ENCODE peak calls at places on chromosomes 2 and 18, in eight cellular contexts. One of them, this sample, is unnamed.

GRCh38 chr2:169093535-169093934 is 24.2 kb downstream of the DHRS9 start:
- DNase-seq in H9: no peak
- DNase-seq in fibroblast of lung: no peak
- DNase-seq in psoas muscle: no peak
- DNase-seq in uterus: no peak
- DNase-seq in PC-3: no peak
- DNase-seq in MM.1S: no peak
- DNase-seq in colonic mucosa: no peak
- DNase-seq in this sample: no peak

GRCh38 chr2:42474765-42475454 is 18.9 kb downstream of the KCNG3 start:
- DNase-seq in H9: no peak
- DNase-seq in fibroblast of lung: no peak
- DNase-seq in psoas muscle: no peak
- DNase-seq in uterus: no peak
- DNase-seq in PC-3: no peak
- DNase-seq in MM.1S: peak; percentile 62
- DNase-seq in colonic mucosa: no peak
- DNase-seq in this sample: no peak

GRCh38 chr2:151410485-151410833 is 757 bp downstream of the RIF1 start:
- DNase-seq in H9: no peak
- DNase-seq in fibroblast of lung: peak; percentile 25
- DNase-seq in psoas muscle: no peak
- DNase-seq in uterus: no peak
- DNase-seq in PC-3: peak; percentile 17
- DNase-seq in MM.1S: peak; percentile 69
- DNase-seq in colonic mucosa: peak; percentile 60
- DNase-seq in this sample: peak; percentile 59

GRCh38 chr2:35104306-35104705 is 1251.3 kb upstream of the CRIM1 start:
- DNase-seq in H9: no peak
- DNase-seq in fibroblast of lung: no peak
- DNase-seq in psoas muscle: no peak
- DNase-seq in uterus: no peak
- DNase-seq in PC-3: no peak
- DNase-seq in MM.1S: no peak
- DNase-seq in colonic mucosa: no peak
- DNase-seq in this sample: no peak

GRCh38 chr2:177393381-177393780 is 808 bp downstream of the AGPS start:
- DNase-seq in H9: no peak
- DNase-seq in fibroblast of lung: peak; percentile 22
- DNase-seq in psoas muscle: no peak
- DNase-seq in uterus: no peak
- DNase-seq in PC-3: peak; percentile 62
- DNase-seq in MM.1S: peak; percentile 12
- DNase-seq in colonic mucosa: peak; percentile 57
- DNase-seq in this sample: no peak

GRCh38 chr2:237073552-237073951 is 12.1 kb upstream of the COPS8 start:
- DNase-seq in H9: no peak
- DNase-seq in fibroblast of lung: peak; percentile 91
- DNase-seq in psoas muscle: no peak
- DNase-seq in uterus: no peak
- DNase-seq in PC-3: peak; percentile 57
- DNase-seq in MM.1S: no peak
- DNase-seq in colonic mucosa: no peak
- DNase-seq in this sample: no peak

GRCh38 chr2:99153921-99154604 is 679 bp downstream of the TSGA10 start:
- DNase-seq in H9: no peak
- DNase-seq in fibroblast of lung: peak; percentile 21
- DNase-seq in psoas muscle: no peak
- DNase-seq in uterus: no peak
- DNase-seq in PC-3: peak; percentile 18
- DNase-seq in MM.1S: peak; percentile 12
- DNase-seq in colonic mucosa: no peak
- DNase-seq in this sample: no peak

GRCh38 chr2:67209107-67209506 is 188.0 kb upstream of the ETAA1 start:
- DNase-seq in H9: no peak
- DNase-seq in fibroblast of lung: no peak
- DNase-seq in psoas muscle: no peak
- DNase-seq in uterus: no peak
- DNase-seq in PC-3: no peak
- DNase-seq in MM.1S: no peak
- DNase-seq in colonic mucosa: no peak
- DNase-seq in this sample: peak; percentile 41

GRCh38 chr2:120611961-120612360 is 123.7 kb upstream of the GLI2 start:
- DNase-seq in H9: no peak
- DNase-seq in fibroblast of lung: no peak
- DNase-seq in psoas muscle: peak; percentile 29
- DNase-seq in uterus: no peak
- DNase-seq in PC-3: no peak
- DNase-seq in MM.1S: no peak
- DNase-seq in colonic mucosa: no peak
- DNase-seq in this sample: no peak

GRCh38 chr18:48219429-48220145 is 189.6 kb downstream of the ZBTB7C start:
- DNase-seq in H9: no peak
- DNase-seq in fibroblast of lung: no peak
- DNase-seq in psoas muscle: peak; percentile 51
- DNase-seq in uterus: no peak
- DNase-seq in PC-3: no peak
- DNase-seq in MM.1S: no peak
- DNase-seq in colonic mucosa: no peak
- DNase-seq in this sample: no peak
- TF ChIP-seq CTCF in H9: peak; percentile 21
- TF ChIP-seq CTCF in fibroblast of lung: no peak
- TF ChIP-seq CTCF in psoas muscle: no peak
- TF ChIP-seq CTCF in uterus: no peak
- TF ChIP-seq CTCF in PC-3: no peak
- TF ChIP-seq CTCF in MM.1S: no peak
- TF ChIP-seq CTCF in colonic mucosa: no peak
- TF ChIP-seq CTCF in this sample: no peak

GRCh38 chr2:148933456-148933855 is 58.4 kb downstream of the KIF5C start:
- DNase-seq in H9: no peak
- DNase-seq in fibroblast of lung: no peak
- DNase-seq in psoas muscle: no peak
- DNase-seq in uterus: no peak
- DNase-seq in PC-3: no peak
- DNase-seq in MM.1S: no peak
- DNase-seq in colonic mucosa: no peak
- DNase-seq in this sample: no peak
- H3K27me3 ChIP-seq in H9: no peaks in the 10 kb centered on the region
- H3K27me3 ChIP-seq in fibroblast of lung: no peaks in the 10 kb centered on the region
- H3K27me3 ChIP-seq in psoas muscle: no peaks in the 10 kb centered on the region
- H3K27me3 ChIP-seq in uterus: no peaks in the 10 kb centered on the region
- H3K27me3 ChIP-seq in PC-3: no peaks in the 10 kb centered on the region
- H3K27me3 ChIP-seq in MM.1S: no peaks in the 10 kb centered on the region
- H3K27me3 ChIP-seq in colonic mucosa: no peaks in the 10 kb centered on the region
- H3K27me3 ChIP-seq in this sample: no peaks in the 10 kb centered on the region

GRCh38 chr18:24414349-24415003 is 12.0 kb upstream of the IMPACT start:
- DNase-seq in H9: no peak
- DNase-seq in fibroblast of lung: no peak
- DNase-seq in psoas muscle: no peak
- DNase-seq in uterus: no peak
- DNase-seq in PC-3: no peak
- DNase-seq in MM.1S: peak; percentile 8
- DNase-seq in colonic mucosa: no peak
- DNase-seq in this sample: no peak

GRCh38 chr18:24413148-24413547 is 13.3 kb upstream of the IMPACT start:
- DNase-seq in H9: peak; percentile 56
- DNase-seq in fibroblast of lung: no peak
- DNase-seq in psoas muscle: no peak
- DNase-seq in uterus: no peak
- DNase-seq in PC-3: peak; percentile 25
- DNase-seq in MM.1S: no peak
- DNase-seq in colonic mucosa: no peak
- DNase-seq in this sample: no peak

GRCh38 chr18:24420551-24420950 is 5.9 kb upstream of the IMPACT start:
- DNase-seq in H9: no peak
- DNase-seq in fibroblast of lung: no peak
- DNase-seq in psoas muscle: no peak
- DNase-seq in uterus: no peak
- DNase-seq in PC-3: no peak
- DNase-seq in MM.1S: no peak
- DNase-seq in colonic mucosa: no peak
- DNase-seq in this sample: no peak

GRCh38 chr18:24421831-24422230 is 4.6 kb upstream of the IMPACT start:
- DNase-seq in H9: no peak
- DNase-seq in fibroblast of lung: no peak
- DNase-seq in psoas muscle: no peak
- DNase-seq in uterus: no peak
- DNase-seq in PC-3: no peak
- DNase-seq in MM.1S: no peak
- DNase-seq in colonic mucosa: no peak
- DNase-seq in this sample: no peak

GRCh38 chr18:24417465-24417864 is 9.0 kb upstream of the IMPACT start:
- DNase-seq in H9: no peak
- DNase-seq in fibroblast of lung: no peak
- DNase-seq in psoas muscle: no peak
- DNase-seq in uterus: no peak
- DNase-seq in PC-3: no peak
- DNase-seq in MM.1S: no peak
- DNase-seq in colonic mucosa: no peak
- DNase-seq in this sample: no peak
- TF ChIP-seq CTCF in H9: no peak
- TF ChIP-seq CTCF in fibroblast of lung: no peak
- TF ChIP-seq CTCF in psoas muscle: no peak
- TF ChIP-seq CTCF in uterus: no peak
- TF ChIP-seq CTCF in PC-3: no peak
- TF ChIP-seq CTCF in MM.1S: no peak
- TF ChIP-seq CTCF in colonic mucosa: no peak
- TF ChIP-seq CTCF in this sample: no peak

GRCh38 chr2:112795720-112796119 is 11.4 kb upstream of the IL1A start:
- DNase-seq in H9: no peak
- DNase-seq in fibroblast of lung: no peak
- DNase-seq in psoas muscle: no peak
- DNase-seq in uterus: no peak
- DNase-seq in PC-3: peak; percentile 89
- DNase-seq in MM.1S: no peak
- DNase-seq in colonic mucosa: no peak
- DNase-seq in this sample: no peak
- H3K27me3 ChIP-seq in H9: no peaks in the 10 kb centered on the region
- H3K27me3 ChIP-seq in fibroblast of lung: no peaks in the 10 kb centered on the region
- H3K27me3 ChIP-seq in psoas muscle: no peaks in the 10 kb centered on the region
- H3K27me3 ChIP-seq in uterus: no peaks in the 10 kb centered on the region
- H3K27me3 ChIP-seq in PC-3: no peaks in the 10 kb centered on the region
- H3K27me3 ChIP-seq in MM.1S: no peaks in the 10 kb centered on the region
- H3K27me3 ChIP-seq in colonic mucosa: no peaks in the 10 kb centered on the region
- H3K27me3 ChIP-seq in this sample: no peaks in the 10 kb centered on the region

DNA sequence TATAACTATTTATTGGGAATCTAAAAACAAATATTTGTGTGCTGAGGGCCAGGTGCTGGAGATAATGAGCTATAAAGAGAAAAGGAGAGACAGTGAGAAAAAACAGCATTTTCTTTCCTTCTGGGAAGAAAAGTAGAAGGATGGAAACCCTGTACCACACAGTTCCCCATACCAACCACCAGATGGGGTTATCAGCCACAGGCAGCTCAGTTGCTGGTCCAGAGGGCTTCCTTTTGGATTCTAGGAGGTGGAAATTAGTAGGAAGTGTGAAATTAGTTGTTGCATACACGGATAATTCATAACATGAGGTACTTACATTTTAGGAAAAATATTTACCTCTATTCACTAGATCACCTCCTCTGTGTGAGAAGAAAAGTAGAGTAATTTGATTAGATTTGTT is 237.0 kb upstream of the FOSL2 start:
- DNase-seq in H9: no peak
- DNase-seq in fibroblast of lung: no peak
- DNase-seq in psoas muscle: no peak
- DNase-seq in uterus: no peak
- DNase-seq in PC-3: peak; percentile 28
- DNase-seq in MM.1S: no peak
- DNase-seq in colonic mucosa: no peak
- DNase-seq in this sample: peak; percentile 42
- TF ChIP-seq CTCF in H9: peak; percentile 98
- TF ChIP-seq CTCF in fibroblast of lung: peak; percentile 66
- TF ChIP-seq CTCF in psoas muscle: peak; percentile 40
- TF ChIP-seq CTCF in uterus: peak; percentile 19
- TF ChIP-seq CTCF in PC-3: peak; percentile 80
- TF ChIP-seq CTCF in MM.1S: peak; percentile 51
- TF ChIP-seq CTCF in colonic mucosa: peak; percentile 51
- TF ChIP-seq CTCF in this sample: peak; percentile 66